ENCODE peak calls at places on chromosomes 5 and 9, in eight cellular contexts. R, E, M, U, O, I, G and P are unnamed samples.
A peak's percentile ranks its signal among the peaks of the same experiment; 100 is the strongest.

GRCh38 chr9:38254151-38254550 is 138.4 kb upstream of the ALDH1B1 start:
- DNase-seq in I (no peak), U (no peak), E (no peak), M (no peak), R (no peak), G (no peak), O (no peak), P (no peak)

GRCh38 chr9:2809692-2810423 is 34.0 kb downstream of the PUM3 start:
- DNase-seq in O (peak; percentile 36), I (no peak), G (no peak), M (peak; percentile 79), R (no peak), U (no peak), E (no peak), P (no peak)

GRCh38 chr9:16830806-16831205 is 39.7 kb downstream of the BNC2 start:
- DNase-seq in I (no peak), R (no peak), G (no peak), U (no peak), O (no peak), M (no peak), E (no peak), P (no peak)

GRCh38 chr5:59416441-59416840 is 477.1 kb downstream of the PDE4D start:
- DNase-seq in O (no peak), E (no peak), G (no peak), R (no peak), M (no peak), I (no peak), U (no peak), P (no peak)

GRCh38 chr9:91071185-91071990 is 269.8 kb downstream of the SYK start:
- DNase-seq in I (no peak), R (no peak), E (peak; percentile 49), U (no peak), O (no peak), G (no peak), M (no peak), P (no peak)

GRCh38 chr5:42970636-42971559 is 69.2 kb downstream of the ANXA2R start:
- DNase-seq in M (peak; percentile 40), R (no peak), O (no peak), I (no peak), G (no peak), E (no peak), U (no peak), P (no peak)

GRCh38 chr5:79333852-79334557 is 98.1 kb downstream of the JMY start:
- DNase-seq in G (no peak), O (no peak), M (no peak), U (no peak), I (no peak), R (no peak), E (no peak), P (no peak)

GRCh38 chr9:133715295-133715865 is 22.8 kb downstream of the SARDH start:
- DNase-seq in G (no peak), M (no peak), I (no peak), E (no peak), O (no peak), R (no peak), U (peak; percentile 17), P (no peak)

GRCh38 chr9:21110708-21111576 is 30.7 kb downstream of the IFNW1 start:
- DNase-seq in G (no peak), O (peak; percentile 76), R (peak; percentile 63), I (no peak), U (no peak), M (peak; percentile 56), E (no peak), P (peak; percentile 45)

DNA sequence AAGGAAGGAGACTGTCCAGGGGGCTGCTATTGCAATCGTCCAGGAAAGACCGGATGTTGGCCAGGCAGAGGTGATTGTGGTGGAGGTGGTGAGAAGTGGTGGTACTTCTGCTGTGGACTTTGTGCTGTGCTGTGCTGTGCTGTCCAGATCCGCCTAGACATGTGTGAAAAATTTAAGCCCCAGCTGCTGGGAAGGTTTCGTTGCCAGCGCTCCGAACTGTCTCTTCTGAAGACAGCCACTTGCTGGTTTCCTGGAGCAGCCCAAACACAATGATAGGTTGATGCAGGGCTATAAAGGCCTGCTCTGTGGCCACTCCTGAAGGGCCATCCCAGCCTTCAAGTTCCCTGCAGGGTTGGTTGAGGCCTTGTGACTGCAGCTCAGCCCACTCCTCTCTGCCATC is 223.0 kb upstream of the MPDZ start:
- DNase-seq in E (no peak), U (no peak), O (no peak), M (no peak), G (no peak), R (no peak), I (no peak), P (no peak)
- H3K36me3 ChIP-seq in E (no peaks in the 10 kb centered on the region), U (no peaks in the 10 kb centered on the region), O (no peaks in the 10 kb centered on the region), M (no peaks in the 10 kb centered on the region), G (no peaks in the 10 kb centered on the region), R (no peaks in the 10 kb centered on the region), I (no peaks in the 10 kb centered on the region), P (no peaks in the 10 kb centered on the region)

GRCh38 chr5:179862891-179863290 is 4.3 kb upstream of the MRNIP start:
- DNase-seq in G (no peak), I (no peak), U (no peak), O (no peak), R (no peak), M (no peak), E (no peak), P (no peak)

GRCh38 chr5:179865471-179866240 is 7.0 kb upstream of the MRNIP start:
- DNase-seq in E (no peak), R (no peak), U (no peak), I (no peak), G (no peak), O (no peak), M (no peak), P (no peak)

GRCh38 chr5:179863449-179864085 is 5.0 kb upstream of the MRNIP start:
- DNase-seq in M (no peak), R (no peak), O (no peak), G (no peak), I (no peak), E (no peak), U (no peak), P (no peak)

GRCh38 chr5:179866241-179867078 is 7.8 kb upstream of the MRNIP start:
- DNase-seq in E (no peak), I (no peak), O (no peak), U (no peak), G (no peak), M (peak; percentile 35), R (no peak), P (no peak)

DNA sequence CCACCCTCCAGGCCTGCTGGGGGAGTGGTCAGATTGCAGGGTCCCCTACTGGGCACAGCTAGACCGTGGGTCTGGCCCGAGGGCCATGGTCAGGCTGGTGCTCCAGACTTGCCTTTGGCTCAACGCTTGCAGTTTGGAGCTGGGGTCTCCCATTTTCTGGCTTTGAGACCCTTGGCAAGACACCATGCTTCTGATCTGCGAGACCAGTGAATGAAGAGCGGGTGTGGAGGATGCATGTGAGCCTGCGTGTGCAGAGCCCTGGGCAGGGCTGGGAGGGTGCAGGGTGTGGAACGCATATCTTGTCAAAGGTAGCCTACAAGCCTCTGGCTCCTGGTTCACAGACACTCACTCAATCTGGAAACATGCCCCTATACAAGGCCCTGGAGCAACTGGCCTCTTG is 6.1 kb upstream of the MRNIP start:
- DNase-seq in O (no peak), R (no peak), M (no peak), E (no peak), G (no peak), I (no peak), U (no peak), P (no peak)
- H3K36me3 ChIP-seq in O (peaks cover 39% of the 10 kb centered on the region), R (peaks cover 10% of the 10 kb centered on the region), M (peaks cover 6% of the 10 kb centered on the region), E (peaks cover 82% of the 10 kb centered on the region), G (peaks cover 5% of the 10 kb centered on the region), I (peaks cover 5% of the 10 kb centered on the region), U (peaks cover 19% of the 10 kb centered on the region), P (peaks cover 18% of the 10 kb centered on the region)

GRCh38 chr5:134798468-134798867 is 39.9 kb downstream of the DDX46 start:
- DNase-seq in U (no peak), I (no peak), G (no peak), O (no peak), E (no peak), M (no peak), R (no peak), P (no peak)

GRCh38 chr5:134792287-134792686 is 33.7 kb downstream of the DDX46 start:
- DNase-seq in O (no peak), U (no peak), I (no peak), G (no peak), M (no peak), E (no peak), R (no peak), P (no peak)

GRCh38 chr5:134793111-134793510 is 34.5 kb downstream of the DDX46 start:
- DNase-seq in G (no peak), U (no peak), M (no peak), I (no peak), R (no peak), E (no peak), O (no peak), P (no peak)

GRCh38 chr5:134794819-134795218 is 36.2 kb downstream of the DDX46 start:
- DNase-seq in I (no peak), U (no peak), O (no peak), E (no peak), R (no peak), G (no peak), M (no peak), P (no peak)

GRCh38 chr5:134794136-134794535 is 35.6 kb downstream of the DDX46 start:
- DNase-seq in M (no peak), I (no peak), E (no peak), O (no peak), R (no peak), G (no peak), U (no peak), P (no peak)
- H3K36me3 ChIP-seq in M (no peaks in the 10 kb centered on the region), I (peaks cover 73% of the 10 kb centered on the region), E (peaks cover 100% of the 10 kb centered on the region), O (peaks cover 24% of the 10 kb centered on the region), R (peaks cover 92% of the 10 kb centered on the region), G (peaks cover 44% of the 10 kb centered on the region), U (peaks cover 46% of the 10 kb centered on the region), P (peaks cover 16% of the 10 kb centered on the region)

DNA sequence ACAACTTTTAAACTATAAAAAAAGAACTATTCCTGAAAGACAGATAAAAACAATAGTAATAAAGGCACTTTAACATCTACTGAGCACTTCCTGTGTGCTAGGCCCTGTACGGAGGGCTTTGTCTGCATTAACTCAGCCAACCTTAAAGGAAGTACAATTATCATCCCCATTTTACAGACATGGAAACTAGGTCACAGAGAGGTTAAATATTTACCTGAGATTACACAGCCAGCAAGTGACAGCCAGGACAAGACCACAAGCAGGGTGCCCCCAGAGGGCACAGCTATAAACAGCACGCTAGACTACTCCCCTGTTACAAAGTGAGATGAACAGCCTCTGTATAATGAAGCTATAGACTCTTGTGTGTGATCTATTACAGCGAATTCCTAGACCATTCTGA is 25.5 kb downstream of the DDX31 start:
- DNase-seq in R (peak; percentile 8), G (no peak), U (no peak), M (peak; percentile 28), E (no peak), O (no peak), I (no peak), P (no peak)
- H3K36me3 ChIP-seq in R (peaks cover 83% of the 10 kb centered on the region), G (peaks cover 55% of the 10 kb centered on the region), U (peaks cover 15% of the 10 kb centered on the region), M (peaks cover 8% of the 10 kb centered on the region), E (peaks cover 100% of the 10 kb centered on the region), O (peaks cover 42% of the 10 kb centered on the region), I (peaks cover 90% of the 10 kb centered on the region), P (peaks cover 17% of the 10 kb centered on the region)

GRCh38 chr9:83670381-83670780 is 37.4 kb downstream of the UBQLN1 start:
- DNase-seq in O (no peak), M (no peak), G (no peak), E (no peak), R (no peak), U (no peak), I (no peak), P (no peak)
- H3K36me3 ChIP-seq in O (peaks cover 13% of the 10 kb centered on the region), M (no peaks in the 10 kb centered on the region), G (peaks cover 31% of the 10 kb centered on the region), E (peaks cover 97% of the 10 kb centered on the region), R (peaks cover 81% of the 10 kb centered on the region), U (peaks cover 6% of the 10 kb centered on the region), I (peaks cover 46% of the 10 kb centered on the region), P (peaks cover 3% of the 10 kb centered on the region)